ENCODE peak calls at places on chromosomes 3 and 15, in nine cellular contexts. L is HCT116, R is PC-3, X is prostate gland, K is thoracic aorta, T is coronary artery, I is IMR-90, Q is DND-41, A is psoas muscle. E is an unnamed sample.

GRCh38 chr3:105762749-105763673 is 105.8 kb downstream of the CBLB start:
- DNase-seq in T (no peak), X (no peak), R (no peak), L (no peak), A (no peak), Q (no peak), K (no peak), I (no peak), E (no peak)

GRCh38 chr3:171038342-171038741 is 11.8 kb upstream of the SLC2A2 start:
- DNase-seq in T (no peak), Q (no peak), R (no peak), X (no peak), A (no peak), L (no peak), I (no peak), K (no peak), E (no peak)

GRCh38 chr3:123843668-123844067 is 40.5 kb downstream of the MYLK start:
- DNase-seq in R (no peak), Q (no peak), I (peak), L (no peak), T (no peak), X (no peak), A (no peak), K (no peak), E (no peak)

GRCh38 chr3:129441215-129441614 is 1.2 kb downstream of the IFT122 start:
- DNase-seq in I (no peak), X (no peak), Q (peak), T (no peak), K (no peak), L (no peak), A (no peak), R (no peak), E (peak)

GRCh38 chr3:161372321-161373260 is 1.3 kb upstream of the SPTSSB start:
- DNase-seq in R (peak), K (no peak), X (peak), L (peak), Q (no peak), A (peak), T (no peak), I (no peak), E (peak)

GRCh38 chr3:2458816-2459215 is 360.1 kb downstream of the CNTN4 start:
- DNase-seq in Q (no peak), I (no peak), L (no peak), R (no peak), A (no peak), X (no peak), K (no peak), T (no peak), E (no peak)

GRCh38 chr3:111862974-111863373 is 3.9 kb downstream of the PHLDB2 start:
- DNase-seq in A (no peak), T (no peak), L (no peak), R (no peak), K (no peak), X (no peak), Q (no peak), I (no peak), E (no peak)

GRCh38 chr3:137304313-137305056 is 346.7 kb downstream of the IL20RB start:
- DNase-seq in X (no peak), R (no peak), T (no peak), Q (no peak), I (no peak), A (no peak), L (no peak), K (no peak), E (no peak)

GRCh38 chr15:70023064-70023768 is 74.5 kb downstream of the TLE3 start:
- DNase-seq in L (peak), R (peak), I (peak), A (no peak), K (no peak), Q (peak), T (no peak), X (peak), E (peak)

GRCh38 chr3:19652336-19652735 is 281.7 kb downstream of the EFHB start:
- DNase-seq in K (no peak), X (no peak), A (no peak), L (no peak), Q (no peak), T (no peak), I (no peak), R (no peak), E (no peak)

GRCh38 chr15:35530698-35531097 is 15.3 kb downstream of the DPH6 start:
- DNase-seq in Q (no peak), R (no peak), K (no peak), L (no peak), X (no peak), I (no peak), T (no peak), A (no peak), E (no peak)

GRCh38 chr3:121654493-121655385 is 6.0 kb downstream of the HCLS1 start:
- DNase-seq in K (no peak), A (no peak), Q (no peak), T (no peak), X (no peak), R (no peak), I (no peak), L (no peak), E (no peak)

GRCh38 chr3:110925804-110926203 is 145.8 kb upstream of the NECTIN3 start:
- DNase-seq in R (no peak), Q (no peak), X (no peak), T (no peak), L (no peak), K (no peak), I (no peak), A (no peak), E (no peak)

GRCh38 chr3:28699283-28699682 is 350.7 kb upstream of the AZI2 start:
- DNase-seq in Q (no peak), L (no peak), R (peak), I (no peak), T (no peak), A (no peak), X (no peak), K (no peak), E (peak)

GRCh38 chr15:101258238-101259144 is 6.6 kb upstream of the CHSY1 start:
- DNase-seq in I (peak), A (no peak), K (no peak), R (peak), X (peak), Q (peak), T (peak), L (peak), E (peak)

GRCh38 chr3:24364359-24364758 is 130.3 kb downstream of the THRB start:
- DNase-seq in L (no peak), R (no peak), K (no peak), T (no peak), Q (no peak), A (no peak), I (no peak), X (no peak), E (no peak)

GRCh38 chr3:49388416-49388815 is 23.4 kb downstream of the RHOA start:
- DNase-seq in R (no peak), K (no peak), L (no peak), Q (no peak), X (no peak), I (no peak), T (no peak), A (no peak), E (no peak)

GRCh38 chr3:46359748-46360509 is 6.0 kb downstream of the CCR2 start:
- DNase-seq in X (no peak), L (no peak), R (peak), K (no peak), Q (no peak), T (no peak), A (no peak), I (peak), E (no peak)

GRCh38 chr3:31100519-31100918 is 206.1 kb upstream of the GADL1 start:
- DNase-seq in T (no peak), Q (no peak), A (no peak), X (no peak), I (no peak), R (no peak), L (no peak), K (no peak), E (no peak)

GRCh38 chr15:67832965-67833503 is 6.8 kb downstream of the RNU6-1 start:
- DNase-seq in X (no peak), Q (no peak), T (no peak), I (no peak), L (no peak), A (peak), R (no peak), K (no peak), E (no peak)

GRCh38 chr3:191944835-191945234 is 483.9 kb downstream of the PYDC2 start:
- DNase-seq in R (no peak), K (no peak), L (no peak), X (no peak), A (no peak), I (no peak), Q (no peak), T (no peak), E (no peak)

GRCh38 chr15:41928637-41929620 is 35.1 kb upstream of the SPTBN5 start:
- DNase-seq in Q (no peak), K (no peak), T (no peak), L (no peak), R (peak), A (peak), I (no peak), X (no peak), E (no peak)

GRCh38 chr3:3160826-3161225 is 18.7 kb downstream of the CRBN start:
- DNase-seq in Q (no peak), R (no peak), I (no peak), X (no peak), L (no peak), T (no peak), A (no peak), K (no peak), E (no peak)

GRCh38 chr3:11005686-11006256 is 13.2 kb downstream of the SLC6A1 start:
- DNase-seq in T (no peak), X (no peak), L (no peak), K (no peak), R (no peak), I (peak), A (no peak), Q (no peak), E (no peak)

GRCh38 chr3:187165144-187165543 is 25.8 kb upstream of the RPL39L start:
- DNase-seq in R (peak), A (no peak), I (peak), L (peak), K (no peak), Q (peak), T (no peak), X (peak), E (peak)

GRCh38 chr3:58041182-58041825 is 33.1 kb downstream of the FLNB start:
- DNase-seq in L (no peak), X (no peak), K (no peak), A (no peak), R (peak), T (no peak), Q (peak), I (peak), E (no peak)

GRCh38 chr3:197501879-197502620 is 53.7 kb downstream of the BDH1 start:
- DNase-seq in A (no peak), L (no peak), X (no peak), T (no peak), K (no peak), R (peak), I (peak), Q (peak), E (no peak)
- TF ChIP-seq CTCF in A (peak), L (peak), X (peak), T (no peak), K (peak), R (peak), I (peak), Q (peak), E (no peak)

GRCh38 chr3:107959767-107960166 is 131.1 kb downstream of the CD47 start:
- DNase-seq in A (no peak), X (no peak), I (peak), K (no peak), L (no peak), T (no peak), Q (no peak), R (no peak), E (no peak)

GRCh38 chr3:107956991-107957467 is 133.8 kb downstream of the CD47 start:
- DNase-seq in X (peak), A (peak), T (peak), R (no peak), L (no peak), Q (no peak), K (peak), I (peak), E (no peak)

GRCh38 chr3:107954845-107955244 is 136.0 kb downstream of the CD47 start:
- DNase-seq in K (no peak), X (no peak), L (no peak), I (no peak), Q (peak), T (no peak), R (no peak), A (no peak), E (no peak)

GRCh38 chr3:107958151-107958550 is 132.7 kb downstream of the CD47 start:
- DNase-seq in R (no peak), K (no peak), L (no peak), A (no peak), I (no peak), T (no peak), X (no peak), Q (no peak), E (no peak)

GRCh38 chr3:107957506-107957905 is 133.3 kb downstream of the CD47 start:
- DNase-seq in R (no peak), I (no peak), X (no peak), T (no peak), K (no peak), A (no peak), Q (no peak), L (no peak), E (no peak)
- H3K27ac ChIP-seq in R (no peak), I (peak), X (peak), T (peak), K (peak), A (peak), Q (no peak), L (no peak), E (peak)

GRCh38 chr15:65033659-65034269 is 4.3 kb upstream of the MTFMT start:
- DNase-seq in A (no peak), T (no peak), L (peak), K (no peak), X (no peak), R (peak), I (peak), Q (peak), E (peak)
- TF ChIP-seq CTCF in A (peak), T (peak), L (peak), K (peak), X (peak), R (peak), I (peak), Q (peak), E (peak)

DNA sequence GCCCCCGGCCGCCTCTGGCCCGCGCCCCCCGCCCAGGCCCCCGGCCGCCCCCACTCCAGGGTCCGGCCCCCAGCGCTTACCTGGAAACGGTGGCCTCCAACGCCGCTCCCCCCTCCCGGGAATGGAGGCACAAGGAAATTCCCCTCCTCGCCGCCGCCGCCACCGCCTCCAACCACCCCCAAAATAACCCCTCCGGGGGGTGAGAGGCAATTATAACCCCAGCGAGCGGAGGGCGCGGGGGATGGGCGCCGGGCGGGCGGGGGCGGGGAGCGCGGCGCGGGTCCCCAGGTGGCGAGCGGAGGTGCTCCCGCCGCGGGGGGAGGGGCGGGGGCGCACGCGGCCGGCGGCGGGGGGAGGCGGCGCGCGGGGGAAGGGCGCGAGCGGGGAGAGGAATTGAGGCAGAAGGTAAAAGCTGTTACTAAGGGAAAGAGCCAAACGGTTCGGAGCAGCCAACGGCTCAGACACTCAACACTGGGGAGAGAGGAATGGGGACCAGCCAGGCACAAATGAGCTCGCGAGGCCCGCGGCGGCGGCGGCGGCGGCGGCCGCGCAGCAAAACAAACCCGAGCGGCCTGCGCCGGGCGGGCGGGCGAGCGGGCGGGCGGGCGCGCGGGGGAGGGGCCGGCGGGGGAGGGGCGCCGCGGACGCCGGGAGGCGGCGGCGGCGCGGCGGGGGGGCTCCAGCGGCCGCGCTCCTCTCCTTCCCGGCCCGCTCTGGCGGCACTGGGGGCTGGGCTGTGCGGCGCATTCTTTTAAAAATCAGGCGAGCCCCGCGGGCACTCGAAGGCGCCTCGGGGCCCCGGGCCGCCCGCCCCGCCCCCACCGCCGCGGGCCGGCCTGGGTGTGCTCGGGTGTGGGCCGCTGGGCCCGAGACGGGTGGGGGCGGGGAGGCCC is at the start of gene TBL1XR1:
- DNase-seq in I (peak), L (peak), R (peak), T (peak), Q (peak), X (peak), A (peak), K (peak), E (peak)
- H3K27ac ChIP-seq in I (peak), L (peak), R (peak), T (peak), Q (peak), X (peak), A (peak), K (peak), E (peak)

DNA sequence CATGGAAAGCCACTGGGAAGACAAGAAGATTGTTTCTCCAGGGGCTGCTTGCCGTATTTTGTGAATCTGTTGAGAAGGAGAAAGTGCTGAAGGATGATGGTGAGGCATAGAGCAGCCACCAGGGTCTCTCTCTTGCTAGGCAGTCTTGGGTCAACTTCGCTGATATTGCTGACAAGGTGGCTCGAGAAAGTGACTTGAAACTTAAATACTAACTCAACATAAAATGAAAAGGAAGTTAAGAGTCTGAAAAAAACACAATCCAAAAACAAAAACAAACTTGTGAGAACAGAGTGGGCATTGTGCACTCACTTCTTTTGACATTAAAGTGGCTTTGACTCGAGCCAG is 90.1 kb downstream of the CHST2 start:
- DNase-seq in A (no peak), R (no peak), L (no peak), X (no peak), Q (no peak), T (no peak), I (no peak), K (no peak), E (no peak)
- TF ChIP-seq CTCF in A (no peak), R (no peak), L (no peak), X (no peak), Q (no peak), T (no peak), I (no peak), K (no peak), E (no peak)

GRCh38 chr3:48026951-48027908 is 11.0 kb upstream of the MAP4 start:
- DNase-seq in T (no peak), K (no peak), L (no peak), X (no peak), A (no peak), Q (no peak), I (no peak), R (no peak), E (no peak)

GRCh38 chr3:48024401-48024800 is 8.2 kb upstream of the MAP4 start:
- DNase-seq in L (no peak), R (no peak), K (no peak), I (peak), Q (no peak), T (no peak), A (no peak), X (no peak), E (no peak)

GRCh38 chr3:48034000-48034516 is 17.8 kb upstream of the MAP4 start:
- DNase-seq in Q (no peak), X (no peak), I (peak), R (peak), A (no peak), T (no peak), K (no peak), L (peak), E (peak)

GRCh38 chr3:48026098-48026497 is 9.9 kb upstream of the MAP4 start:
- DNase-seq in K (no peak), T (no peak), Q (no peak), L (no peak), X (no peak), R (no peak), I (no peak), A (no peak), E (no peak)

GRCh38 chr3:48030188-48030587 is 14.0 kb upstream of the MAP4 start:
- DNase-seq in K (no peak), X (no peak), I (no peak), Q (no peak), L (no peak), R (no peak), T (no peak), A (no peak), E (no peak)
- H3K27ac ChIP-seq in K (no peak), X (no peak), I (peak), Q (no peak), L (no peak), R (no peak), T (no peak), A (no peak), E (no peak)

DNA sequence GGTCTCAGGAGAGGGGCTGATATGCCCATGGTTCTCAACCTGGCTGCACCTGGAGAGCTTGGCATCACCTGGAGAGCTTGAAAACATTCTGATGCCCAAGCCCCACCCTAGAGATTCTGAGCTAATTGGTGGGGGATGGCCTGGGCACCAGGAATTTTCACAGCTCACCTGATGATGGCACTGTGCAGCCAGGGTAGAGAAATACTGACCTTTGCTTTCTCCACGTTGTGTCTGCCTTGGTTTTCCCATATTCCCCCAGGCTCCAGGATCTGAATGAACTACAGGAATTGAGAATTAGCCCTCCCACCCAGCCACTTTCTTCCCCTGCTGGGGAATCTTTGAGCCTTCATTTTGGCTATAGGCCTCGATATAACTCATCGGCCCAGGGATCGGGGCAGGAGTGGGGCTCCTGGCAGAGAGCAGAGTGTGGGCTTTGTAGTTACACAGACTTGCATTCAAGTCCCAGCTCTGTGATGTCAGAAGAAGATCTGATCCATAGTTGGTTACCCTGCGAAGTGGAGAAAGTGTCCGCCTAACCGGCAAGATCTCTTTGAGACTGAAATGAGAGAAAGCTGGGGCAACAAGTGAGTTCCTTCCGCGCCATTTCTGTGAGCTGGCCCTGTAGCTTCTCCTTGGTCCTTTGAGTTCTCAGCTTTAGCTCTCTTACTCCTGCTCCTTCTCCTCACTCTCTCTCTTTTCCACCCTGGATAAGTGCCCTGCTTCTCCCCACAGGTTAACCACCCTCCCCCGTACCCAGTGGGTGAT is 33.1 kb upstream of the UBE2Q2 start:
- DNase-seq in I (no peak), A (no peak), R (peak), L (peak), T (no peak), Q (no peak), X (no peak), K (no peak), E (peak)
- TF ChIP-seq CTCF in I (peak), A (peak), R (peak), L (peak), T (no peak), Q (peak), X (peak), K (no peak), E (peak)

E was measured in RWPE1.